ENCODE peak calls at places on chromosomes 12 and 14, in ten cellular contexts. One of them, this sample, is unnamed.

GRCh38 chr12:14621821-14622220 is 54.1 kb upstream of the PLBD1 start:
- DNase-seq in neuronal stem cell: no peak
- DNase-seq in ELF-1: no peak
- DNase-seq in amniotic stem cell: no peak
- DNase-seq in activated CD4-positive, CD25-positive, alpha-beta regulatory T cell: no peak
- DNase-seq in D341Med: no peak
- DNase-seq in NCI-H2171: no peak
- DNase-seq in activated CD8-positive, alpha-beta memory T cell treated with anti-CD3 and anti-CD28 coated beads, Interleukin-2, amount 50 U/mL, for 4 hours: no peak
- DNase-seq in HFFc6: no peak
- DNase-seq in AG20443: no peak
- DNase-seq in this sample: no peak

GRCh38 chr12:115871714-115872113 is 405.8 kb downstream of the MED13L start:
- DNase-seq in neuronal stem cell: peak; percentile 39
- DNase-seq in ELF-1: peak; percentile 87
- DNase-seq in amniotic stem cell: no peak
- DNase-seq in activated CD4-positive, CD25-positive, alpha-beta regulatory T cell: no peak
- DNase-seq in D341Med: peak; percentile 30
- DNase-seq in NCI-H2171: no peak
- DNase-seq in activated CD8-positive, alpha-beta memory T cell treated with anti-CD3 and anti-CD28 coated beads, Interleukin-2, amount 50 U/mL, for 4 hours: no peak
- DNase-seq in HFFc6: peak; percentile 34
- DNase-seq in AG20443: peak; percentile 54
- DNase-seq in this sample: no peak

GRCh38 chr12:67819902-67820301 is 169.3 kb upstream of the IFNG-AS1 start:
- DNase-seq in neuronal stem cell: no peak
- DNase-seq in ELF-1: no peak
- DNase-seq in amniotic stem cell: no peak
- DNase-seq in activated CD4-positive, CD25-positive, alpha-beta regulatory T cell: no peak
- DNase-seq in D341Med: no peak
- DNase-seq in NCI-H2171: no peak
- DNase-seq in activated CD8-positive, alpha-beta memory T cell treated with anti-CD3 and anti-CD28 coated beads, Interleukin-2, amount 50 U/mL, for 4 hours: no peak
- DNase-seq in HFFc6: no peak
- DNase-seq in AG20443: no peak
- DNase-seq in this sample: no peak

GRCh38 chr14:63204407-63205280 is at the start of gene RHOJ:
- DNase-seq in neuronal stem cell: peak; percentile 27
- DNase-seq in ELF-1: peak; percentile 30
- DNase-seq in amniotic stem cell: no peak
- DNase-seq in activated CD4-positive, CD25-positive, alpha-beta regulatory T cell: no peak
- DNase-seq in D341Med: no peak
- DNase-seq in NCI-H2171: peak; percentile 39
- DNase-seq in activated CD8-positive, alpha-beta memory T cell treated with anti-CD3 and anti-CD28 coated beads, Interleukin-2, amount 50 U/mL, for 4 hours: no peak
- DNase-seq in HFFc6: no peak
- DNase-seq in AG20443: peak; percentile 18
- DNase-seq in this sample: no peak

GRCh38 chr14:75825147-75825592 is 156.6 kb downstream of the TGFB3 start:
- DNase-seq in neuronal stem cell: no peak
- DNase-seq in ELF-1: no peak
- DNase-seq in amniotic stem cell: no peak
- DNase-seq in activated CD4-positive, CD25-positive, alpha-beta regulatory T cell: no peak
- DNase-seq in D341Med: no peak
- DNase-seq in NCI-H2171: no peak
- DNase-seq in activated CD8-positive, alpha-beta memory T cell treated with anti-CD3 and anti-CD28 coated beads, Interleukin-2, amount 50 U/mL, for 4 hours: no peak
- DNase-seq in HFFc6: no peak
- DNase-seq in AG20443: no peak
- DNase-seq in this sample: no peak

GRCh38 chr12:94109154-94109553 is 39.2 kb upstream of the PLXNC1 start:
- DNase-seq in neuronal stem cell: no peak
- DNase-seq in ELF-1: no peak
- DNase-seq in amniotic stem cell: peak; percentile 8
- DNase-seq in activated CD4-positive, CD25-positive, alpha-beta regulatory T cell: no peak
- DNase-seq in D341Med: no peak
- DNase-seq in NCI-H2171: no peak
- DNase-seq in activated CD8-positive, alpha-beta memory T cell treated with anti-CD3 and anti-CD28 coated beads, Interleukin-2, amount 50 U/mL, for 4 hours: peak; percentile 45
- DNase-seq in HFFc6: no peak
- DNase-seq in AG20443: peak; percentile 80
- DNase-seq in this sample: no peak

GRCh38 chr14:61388173-61388975 is 67.0 kb downstream of the PRKCH start:
- DNase-seq in neuronal stem cell: no peak
- DNase-seq in ELF-1: peak; percentile 69
- DNase-seq in amniotic stem cell: no peak
- DNase-seq in activated CD4-positive, CD25-positive, alpha-beta regulatory T cell: no peak
- DNase-seq in D341Med: no peak
- DNase-seq in NCI-H2171: no peak
- DNase-seq in activated CD8-positive, alpha-beta memory T cell treated with anti-CD3 and anti-CD28 coated beads, Interleukin-2, amount 50 U/mL, for 4 hours: peak; percentile 33
- DNase-seq in HFFc6: no peak
- DNase-seq in AG20443: no peak
- DNase-seq in this sample: no peak

GRCh38 chr12:93896962-93897361 is 219.8 kb downstream of the CRADD start:
- DNase-seq in neuronal stem cell: no peak
- DNase-seq in ELF-1: no peak
- DNase-seq in amniotic stem cell: no peak
- DNase-seq in activated CD4-positive, CD25-positive, alpha-beta regulatory T cell: no peak
- DNase-seq in D341Med: no peak
- DNase-seq in NCI-H2171: no peak
- DNase-seq in activated CD8-positive, alpha-beta memory T cell treated with anti-CD3 and anti-CD28 coated beads, Interleukin-2, amount 50 U/mL, for 4 hours: no peak
- DNase-seq in HFFc6: no peak
- DNase-seq in AG20443: no peak
- DNase-seq in this sample: no peak

GRCh38 chr14:20460458-20461229 is 590 bp downstream of the PIP4P1 start:
- DNase-seq in neuronal stem cell: no peak
- DNase-seq in ELF-1: no peak
- DNase-seq in amniotic stem cell: no peak
- DNase-seq in activated CD4-positive, CD25-positive, alpha-beta regulatory T cell: peak; percentile 65
- DNase-seq in D341Med: no peak
- DNase-seq in NCI-H2171: peak; percentile 77
- DNase-seq in activated CD8-positive, alpha-beta memory T cell treated with anti-CD3 and anti-CD28 coated beads, Interleukin-2, amount 50 U/mL, for 4 hours: peak; percentile 55
- DNase-seq in HFFc6: no peak
- DNase-seq in AG20443: no peak
- DNase-seq in this sample: no peak

GRCh38 chr12:44317651-44318126 is 481.8 kb downstream of the TMEM117 start:
- DNase-seq in neuronal stem cell: peak; percentile 9
- DNase-seq in ELF-1: peak; percentile 44
- DNase-seq in amniotic stem cell: no peak
- DNase-seq in activated CD4-positive, CD25-positive, alpha-beta regulatory T cell: no peak
- DNase-seq in D341Med: peak; percentile 65
- DNase-seq in NCI-H2171: peak; percentile 10
- DNase-seq in activated CD8-positive, alpha-beta memory T cell treated with anti-CD3 and anti-CD28 coated beads, Interleukin-2, amount 50 U/mL, for 4 hours: no peak
- DNase-seq in HFFc6: peak; percentile 35
- DNase-seq in AG20443: peak; percentile 25
- DNase-seq in this sample: peak; percentile 9

GRCh38 chr12:77746108-77746507 is 84.6 kb upstream of the NAV3 start:
- DNase-seq in neuronal stem cell: no peak
- DNase-seq in ELF-1: no peak
- DNase-seq in amniotic stem cell: no peak
- DNase-seq in activated CD4-positive, CD25-positive, alpha-beta regulatory T cell: no peak
- DNase-seq in D341Med: no peak
- DNase-seq in NCI-H2171: peak; percentile 83
- DNase-seq in activated CD8-positive, alpha-beta memory T cell treated with anti-CD3 and anti-CD28 coated beads, Interleukin-2, amount 50 U/mL, for 4 hours: no peak
- DNase-seq in HFFc6: no peak
- DNase-seq in AG20443: no peak
- DNase-seq in this sample: no peak

GRCh38 chr14:91405241-91405721 is 12.3 kb downstream of the CCDC88C start:
- DNase-seq in neuronal stem cell: no peak
- DNase-seq in ELF-1: no peak
- DNase-seq in amniotic stem cell: no peak
- DNase-seq in activated CD4-positive, CD25-positive, alpha-beta regulatory T cell: no peak
- DNase-seq in D341Med: no peak
- DNase-seq in NCI-H2171: no peak
- DNase-seq in activated CD8-positive, alpha-beta memory T cell treated with anti-CD3 and anti-CD28 coated beads, Interleukin-2, amount 50 U/mL, for 4 hours: peak; percentile 78
- DNase-seq in HFFc6: no peak
- DNase-seq in AG20443: no peak
- DNase-seq in this sample: no peak

GRCh38 chr14:49966971-49967630 is 74.2 kb downstream of the ARF6 start:
- DNase-seq in neuronal stem cell: no peak
- DNase-seq in ELF-1: no peak
- DNase-seq in amniotic stem cell: no peak
- DNase-seq in activated CD4-positive, CD25-positive, alpha-beta regulatory T cell: no peak
- DNase-seq in D341Med: no peak
- DNase-seq in NCI-H2171: no peak
- DNase-seq in activated CD8-positive, alpha-beta memory T cell treated with anti-CD3 and anti-CD28 coated beads, Interleukin-2, amount 50 U/mL, for 4 hours: no peak
- DNase-seq in HFFc6: no peak
- DNase-seq in AG20443: no peak
- DNase-seq in this sample: no peak

GRCh38 chr14:91005716-91006115 is 54.7 kb downstream of the RPS6KA5 start:
- DNase-seq in neuronal stem cell: no peak
- DNase-seq in ELF-1: no peak
- DNase-seq in amniotic stem cell: no peak
- DNase-seq in activated CD4-positive, CD25-positive, alpha-beta regulatory T cell: no peak
- DNase-seq in D341Med: no peak
- DNase-seq in NCI-H2171: no peak
- DNase-seq in activated CD8-positive, alpha-beta memory T cell treated with anti-CD3 and anti-CD28 coated beads, Interleukin-2, amount 50 U/mL, for 4 hours: no peak
- DNase-seq in HFFc6: no peak
- DNase-seq in AG20443: no peak
- DNase-seq in this sample: no peak

GRCh38 chr14:74705607-74706006 is 7.3 kb downstream of the AREL1 start:
- DNase-seq in neuronal stem cell: no peak
- DNase-seq in ELF-1: no peak
- DNase-seq in amniotic stem cell: no peak
- DNase-seq in activated CD4-positive, CD25-positive, alpha-beta regulatory T cell: no peak
- DNase-seq in D341Med: no peak
- DNase-seq in NCI-H2171: no peak
- DNase-seq in activated CD8-positive, alpha-beta memory T cell treated with anti-CD3 and anti-CD28 coated beads, Interleukin-2, amount 50 U/mL, for 4 hours: no peak
- DNase-seq in HFFc6: no peak
- DNase-seq in AG20443: no peak
- DNase-seq in this sample: no peak

GRCh38 chr12:66014818-66015217 is 115.7 kb downstream of the LLPH start:
- DNase-seq in neuronal stem cell: no peak
- DNase-seq in ELF-1: no peak
- DNase-seq in amniotic stem cell: no peak
- DNase-seq in activated CD4-positive, CD25-positive, alpha-beta regulatory T cell: no peak
- DNase-seq in D341Med: no peak
- DNase-seq in NCI-H2171: no peak
- DNase-seq in activated CD8-positive, alpha-beta memory T cell treated with anti-CD3 and anti-CD28 coated beads, Interleukin-2, amount 50 U/mL, for 4 hours: no peak
- DNase-seq in HFFc6: peak; percentile 65
- DNase-seq in AG20443: peak; percentile 48
- DNase-seq in this sample: no peak

GRCh38 chr12:116773276-116773731 is 35.2 kb downstream of the RNFT2 start:
- DNase-seq in neuronal stem cell: no peak
- DNase-seq in ELF-1: peak; percentile 30
- DNase-seq in amniotic stem cell: no peak
- DNase-seq in activated CD4-positive, CD25-positive, alpha-beta regulatory T cell: no peak
- DNase-seq in D341Med: no peak
- DNase-seq in NCI-H2171: no peak
- DNase-seq in activated CD8-positive, alpha-beta memory T cell treated with anti-CD3 and anti-CD28 coated beads, Interleukin-2, amount 50 U/mL, for 4 hours: no peak
- DNase-seq in HFFc6: peak; percentile 59
- DNase-seq in AG20443: peak; percentile 45
- DNase-seq in this sample: no peak